ENCODE peak calls at places on chromosomes 7 and 10, in ten cellular contexts. One of them, this sample, is unnamed.

GRCh38 chr7:116122972-116123595 is 87.3 kb upstream of the TES start:
- DNase-seq in stomach: no peak
- DNase-seq in MM.1S: peak
- DNase-seq in omental fat pad: no peak
- DNase-seq in RWPE1: peak
- DNase-seq in CD8-positive, alpha-beta T cell: no peak
- DNase-seq in fibroblast of the aortic adventitia: peak
- DNase-seq in GM23338: peak
- DNase-seq in MCF 10A: peak
- DNase-seq in BE2C: no peak
- DNase-seq in this sample: no peak

GRCh38 chr10:114538544-114538906 is 119.5 kb downstream of the ABLIM1 start:
- DNase-seq in omental fat pad: no peak
- DNase-seq in RWPE1: no peak
- DNase-seq in stomach: peak
- DNase-seq in MCF 10A: no peak
- DNase-seq in BE2C: no peak
- DNase-seq in CD8-positive, alpha-beta T cell: peak
- DNase-seq in MM.1S: peak
- DNase-seq in GM23338: peak
- DNase-seq in fibroblast of the aortic adventitia: no peak
- DNase-seq in this sample: no peak

GRCh38 chr7:2800923-2801682 is 43.0 kb downstream of the GNA12 start:
- DNase-seq in MM.1S: no peak
- DNase-seq in RWPE1: no peak
- DNase-seq in MCF 10A: peak
- DNase-seq in stomach: no peak
- DNase-seq in fibroblast of the aortic adventitia: peak
- DNase-seq in GM23338: no peak
- DNase-seq in CD8-positive, alpha-beta T cell: peak
- DNase-seq in omental fat pad: no peak
- DNase-seq in BE2C: no peak
- DNase-seq in this sample: no peak

GRCh38 chr10:69854685-69855345 is 53.1 kb downstream of the COL13A1 start:
- DNase-seq in stomach: peak
- DNase-seq in BE2C: no peak
- DNase-seq in RWPE1: no peak
- DNase-seq in MCF 10A: no peak
- DNase-seq in CD8-positive, alpha-beta T cell: no peak
- DNase-seq in fibroblast of the aortic adventitia: no peak
- DNase-seq in GM23338: no peak
- DNase-seq in MM.1S: no peak
- DNase-seq in omental fat pad: no peak
- DNase-seq in this sample: no peak

GRCh38 chr10:59077855-59078254 is 98.6 kb upstream of the PHYHIPL start:
- DNase-seq in omental fat pad: no peak
- DNase-seq in fibroblast of the aortic adventitia: no peak
- DNase-seq in MM.1S: no peak
- DNase-seq in RWPE1: no peak
- DNase-seq in CD8-positive, alpha-beta T cell: no peak
- DNase-seq in MCF 10A: no peak
- DNase-seq in BE2C: no peak
- DNase-seq in GM23338: no peak
- DNase-seq in stomach: no peak
- DNase-seq in this sample: no peak

GRCh38 chr10:117532451-117533107 is 10.0 kb upstream of the EMX2 start:
- DNase-seq in GM23338: peak
- DNase-seq in stomach: no peak
- DNase-seq in omental fat pad: no peak
- DNase-seq in MM.1S: no peak
- DNase-seq in CD8-positive, alpha-beta T cell: no peak
- DNase-seq in BE2C: no peak
- DNase-seq in RWPE1: no peak
- DNase-seq in MCF 10A: no peak
- DNase-seq in fibroblast of the aortic adventitia: no peak
- DNase-seq in this sample: no peak

GRCh38 chr7:157827045-157827862 is 490.4 kb downstream of the DNAJB6 start:
- DNase-seq in MCF 10A: no peak
- DNase-seq in RWPE1: no peak
- DNase-seq in CD8-positive, alpha-beta T cell: no peak
- DNase-seq in GM23338: no peak
- DNase-seq in MM.1S: no peak
- DNase-seq in stomach: no peak
- DNase-seq in BE2C: no peak
- DNase-seq in omental fat pad: no peak
- DNase-seq in fibroblast of the aortic adventitia: no peak
- DNase-seq in this sample: no peak

GRCh38 chr10:72335394-72336258 is 19.1 kb downstream of the DNAJB12 start:
- DNase-seq in fibroblast of the aortic adventitia: peak
- DNase-seq in MM.1S: peak
- DNase-seq in RWPE1: no peak
- DNase-seq in CD8-positive, alpha-beta T cell: peak
- DNase-seq in GM23338: no peak
- DNase-seq in stomach: peak
- DNase-seq in omental fat pad: no peak
- DNase-seq in BE2C: peak
- DNase-seq in MCF 10A: peak
- DNase-seq in this sample: peak

GRCh38 chr7:84497873-84498272 is 303.3 kb upstream of the SEMA3A start:
- DNase-seq in MM.1S: no peak
- DNase-seq in GM23338: no peak
- DNase-seq in MCF 10A: no peak
- DNase-seq in CD8-positive, alpha-beta T cell: no peak
- DNase-seq in BE2C: no peak
- DNase-seq in omental fat pad: no peak
- DNase-seq in RWPE1: no peak
- DNase-seq in stomach: no peak
- DNase-seq in fibroblast of the aortic adventitia: no peak
- DNase-seq in this sample: no peak

GRCh38 chr7:38855389-38855788 is 53.6 kb downstream of the VPS41 start:
- DNase-seq in RWPE1: no peak
- DNase-seq in fibroblast of the aortic adventitia: no peak
- DNase-seq in MCF 10A: no peak
- DNase-seq in BE2C: no peak
- DNase-seq in GM23338: no peak
- DNase-seq in CD8-positive, alpha-beta T cell: no peak
- DNase-seq in omental fat pad: no peak
- DNase-seq in MM.1S: no peak
- DNase-seq in stomach: no peak
- DNase-seq in this sample: no peak

GRCh38 chr7:130982160-130982638 is 248.2 kb upstream of the KLF14 start:
- DNase-seq in MM.1S: peak
- DNase-seq in fibroblast of the aortic adventitia: peak
- DNase-seq in CD8-positive, alpha-beta T cell: no peak
- DNase-seq in stomach: no peak
- DNase-seq in omental fat pad: no peak
- DNase-seq in RWPE1: peak
- DNase-seq in MCF 10A: peak
- DNase-seq in BE2C: peak
- DNase-seq in GM23338: peak
- DNase-seq in this sample: no peak

GRCh38 chr10:121317374-121317773 is 280.9 kb downstream of the FGFR2 start:
- DNase-seq in MCF 10A: no peak
- DNase-seq in MM.1S: no peak
- DNase-seq in omental fat pad: no peak
- DNase-seq in stomach: no peak
- DNase-seq in CD8-positive, alpha-beta T cell: no peak
- DNase-seq in RWPE1: no peak
- DNase-seq in fibroblast of the aortic adventitia: no peak
- DNase-seq in GM23338: no peak
- DNase-seq in BE2C: no peak
- DNase-seq in this sample: no peak
- TF ChIP-seq CTCF in MCF 10A: no peak
- TF ChIP-seq CTCF in MM.1S: no peak
- TF ChIP-seq CTCF in omental fat pad: no peak
- TF ChIP-seq CTCF in stomach: no peak
- TF ChIP-seq CTCF in CD8-positive, alpha-beta T cell: no peak
- TF ChIP-seq CTCF in RWPE1: no peak
- TF ChIP-seq CTCF in fibroblast of the aortic adventitia: no peak
- TF ChIP-seq CTCF in GM23338: peak
- TF ChIP-seq CTCF in BE2C: no peak
- TF ChIP-seq CTCF in this sample: no peak

GRCh38 chr7:95899919-95900513 is 127.7 kb downstream of the DYNC1I1 start:
- DNase-seq in CD8-positive, alpha-beta T cell: no peak
- DNase-seq in stomach: no peak
- DNase-seq in BE2C: peak
- DNase-seq in RWPE1: no peak
- DNase-seq in omental fat pad: no peak
- DNase-seq in fibroblast of the aortic adventitia: no peak
- DNase-seq in MCF 10A: peak
- DNase-seq in GM23338: peak
- DNase-seq in MM.1S: no peak
- DNase-seq in this sample: no peak
- TF ChIP-seq CTCF in CD8-positive, alpha-beta T cell: no peak
- TF ChIP-seq CTCF in stomach: no peak
- TF ChIP-seq CTCF in BE2C: peak
- TF ChIP-seq CTCF in RWPE1: no peak
- TF ChIP-seq CTCF in omental fat pad: no peak
- TF ChIP-seq CTCF in fibroblast of the aortic adventitia: no peak
- TF ChIP-seq CTCF in MCF 10A: no peak
- TF ChIP-seq CTCF in GM23338: peak
- TF ChIP-seq CTCF in MM.1S: no peak
- TF ChIP-seq CTCF in this sample: no peak

GRCh38 chr10:131404886-131405285 is 93.4 kb upstream of the TCERG1L start:
- DNase-seq in omental fat pad: no peak
- DNase-seq in BE2C: no peak
- DNase-seq in CD8-positive, alpha-beta T cell: no peak
- DNase-seq in fibroblast of the aortic adventitia: no peak
- DNase-seq in GM23338: no peak
- DNase-seq in stomach: no peak
- DNase-seq in RWPE1: no peak
- DNase-seq in MM.1S: no peak
- DNase-seq in MCF 10A: no peak
- DNase-seq in this sample: no peak
- TF ChIP-seq CTCF in omental fat pad: no peak
- TF ChIP-seq CTCF in BE2C: no peak
- TF ChIP-seq CTCF in CD8-positive, alpha-beta T cell: no peak
- TF ChIP-seq CTCF in fibroblast of the aortic adventitia: no peak
- TF ChIP-seq CTCF in GM23338: no peak
- TF ChIP-seq CTCF in stomach: no peak
- TF ChIP-seq CTCF in RWPE1: no peak
- TF ChIP-seq CTCF in MM.1S: no peak
- TF ChIP-seq CTCF in MCF 10A: no peak
- TF ChIP-seq CTCF in this sample: no peak

DNA sequence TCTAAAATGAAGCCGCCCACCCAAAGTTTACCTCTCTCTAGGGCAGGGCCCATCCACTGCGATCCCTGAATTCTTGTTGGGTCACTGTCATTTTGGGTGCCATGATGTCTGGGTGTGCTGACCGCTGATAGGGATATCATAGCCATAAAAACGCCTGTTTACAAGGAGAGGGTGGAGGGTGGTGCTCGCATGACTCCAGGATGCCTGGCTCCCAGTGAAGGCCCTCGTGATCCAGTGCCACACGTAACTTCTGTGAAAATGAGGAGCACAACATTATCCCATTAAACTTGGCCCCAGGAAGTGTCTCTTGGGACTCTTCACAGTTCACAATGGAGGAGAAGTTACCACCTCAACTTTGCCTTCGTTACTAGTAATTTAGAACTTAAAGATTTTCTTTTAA is 139.5 kb downstream of the TCF7L2 start:
- DNase-seq in MCF 10A: no peak
- DNase-seq in CD8-positive, alpha-beta T cell: no peak
- DNase-seq in MM.1S: no peak
- DNase-seq in omental fat pad: no peak
- DNase-seq in RWPE1: no peak
- DNase-seq in fibroblast of the aortic adventitia: no peak
- DNase-seq in stomach: peak
- DNase-seq in GM23338: no peak
- DNase-seq in BE2C: no peak
- DNase-seq in this sample: no peak
- TF ChIP-seq CTCF in MCF 10A: no peak
- TF ChIP-seq CTCF in CD8-positive, alpha-beta T cell: no peak
- TF ChIP-seq CTCF in MM.1S: no peak
- TF ChIP-seq CTCF in omental fat pad: no peak
- TF ChIP-seq CTCF in RWPE1: no peak
- TF ChIP-seq CTCF in fibroblast of the aortic adventitia: no peak
- TF ChIP-seq CTCF in stomach: no peak
- TF ChIP-seq CTCF in GM23338: no peak
- TF ChIP-seq CTCF in BE2C: no peak
- TF ChIP-seq CTCF in this sample: no peak

GRCh38 chr10:118775478-118775877 is 20.7 kb upstream of the CACUL1 start:
- DNase-seq in BE2C: no peak
- DNase-seq in MM.1S: no peak
- DNase-seq in stomach: no peak
- DNase-seq in CD8-positive, alpha-beta T cell: no peak
- DNase-seq in MCF 10A: no peak
- DNase-seq in omental fat pad: no peak
- DNase-seq in GM23338: no peak
- DNase-seq in fibroblast of the aortic adventitia: no peak
- DNase-seq in RWPE1: no peak
- DNase-seq in this sample: no peak

GRCh38 chr10:118767297-118768040 is 12.7 kb upstream of the CACUL1 start:
- DNase-seq in MM.1S: no peak
- DNase-seq in MCF 10A: no peak
- DNase-seq in omental fat pad: no peak
- DNase-seq in stomach: no peak
- DNase-seq in BE2C: peak
- DNase-seq in GM23338: no peak
- DNase-seq in CD8-positive, alpha-beta T cell: no peak
- DNase-seq in fibroblast of the aortic adventitia: no peak
- DNase-seq in RWPE1: no peak
- DNase-seq in this sample: no peak

GRCh38 chr10:118773041-118773440 is 18.3 kb upstream of the CACUL1 start:
- DNase-seq in fibroblast of the aortic adventitia: no peak
- DNase-seq in MM.1S: no peak
- DNase-seq in MCF 10A: no peak
- DNase-seq in GM23338: no peak
- DNase-seq in omental fat pad: no peak
- DNase-seq in CD8-positive, alpha-beta T cell: no peak
- DNase-seq in BE2C: no peak
- DNase-seq in RWPE1: no peak
- DNase-seq in stomach: no peak
- DNase-seq in this sample: no peak

GRCh38 chr10:118768041-118768933 is 13.5 kb upstream of the CACUL1 start:
- DNase-seq in MCF 10A: no peak
- DNase-seq in CD8-positive, alpha-beta T cell: no peak
- DNase-seq in omental fat pad: no peak
- DNase-seq in BE2C: peak
- DNase-seq in fibroblast of the aortic adventitia: no peak
- DNase-seq in stomach: no peak
- DNase-seq in GM23338: no peak
- DNase-seq in MM.1S: no peak
- DNase-seq in RWPE1: no peak
- DNase-seq in this sample: no peak

GRCh38 chr10:118769898-118770600 is 15.3 kb upstream of the CACUL1 start:
- DNase-seq in omental fat pad: no peak
- DNase-seq in GM23338: no peak
- DNase-seq in fibroblast of the aortic adventitia: no peak
- DNase-seq in MCF 10A: no peak
- DNase-seq in RWPE1: no peak
- DNase-seq in CD8-positive, alpha-beta T cell: no peak
- DNase-seq in MM.1S: no peak
- DNase-seq in BE2C: no peak
- DNase-seq in stomach: no peak
- DNase-seq in this sample: no peak
- TF ChIP-seq CTCF in omental fat pad: no peak
- TF ChIP-seq CTCF in GM23338: no peak
- TF ChIP-seq CTCF in fibroblast of the aortic adventitia: no peak
- TF ChIP-seq CTCF in MCF 10A: no peak
- TF ChIP-seq CTCF in RWPE1: no peak
- TF ChIP-seq CTCF in CD8-positive, alpha-beta T cell: no peak
- TF ChIP-seq CTCF in MM.1S: no peak
- TF ChIP-seq CTCF in BE2C: no peak
- TF ChIP-seq CTCF in stomach: no peak
- TF ChIP-seq CTCF in this sample: no peak

GRCh38 chr7:99363286-99363685 is 11.2 kb upstream of the ARPC1B start:
- DNase-seq in BE2C: no peak
- DNase-seq in RWPE1: no peak
- DNase-seq in MCF 10A: no peak
- DNase-seq in MM.1S: no peak
- DNase-seq in omental fat pad: no peak
- DNase-seq in stomach: no peak
- DNase-seq in fibroblast of the aortic adventitia: no peak
- DNase-seq in GM23338: no peak
- DNase-seq in CD8-positive, alpha-beta T cell: no peak
- DNase-seq in this sample: no peak
- TF ChIP-seq CTCF in BE2C: no peak
- TF ChIP-seq CTCF in RWPE1: no peak
- TF ChIP-seq CTCF in MCF 10A: no peak
- TF ChIP-seq CTCF in MM.1S: no peak
- TF ChIP-seq CTCF in omental fat pad: no peak
- TF ChIP-seq CTCF in stomach: no peak
- TF ChIP-seq CTCF in fibroblast of the aortic adventitia: no peak
- TF ChIP-seq CTCF in GM23338: no peak
- TF ChIP-seq CTCF in CD8-positive, alpha-beta T cell: no peak
- TF ChIP-seq CTCF in this sample: no peak